ENCODE peak calls at places on chromosomes 5 and 9, in seven cellular contexts. One of them, this sample, is unnamed.

GRCh38 chr9:121574771-121575519 is 75.3 kb upstream of the GGTA1 start:
- DNase-seq in SK-MEL-5: no peak
- DNase-seq in germinal center: no peak
- DNase-seq in OCI-LY7: no peak
- DNase-seq in LHCN-M2: no peak
- DNase-seq in left colon: no peak
- DNase-seq in tibial artery: no peak
- DNase-seq in this sample: no peak

GRCh38 chr5:164518741-164519080 is 1013.3 kb downstream of the MAT2B start:
- DNase-seq in germinal center: no peak
- DNase-seq in tibial artery: no peak
- DNase-seq in SK-MEL-5: no peak
- DNase-seq in left colon: no peak
- DNase-seq in OCI-LY7: no peak
- DNase-seq in LHCN-M2: no peak
- DNase-seq in this sample: no peak

GRCh38 chr9:126499911-126500599 is 113.7 kb upstream of the LMX1B start:
- DNase-seq in SK-MEL-5: no peak
- DNase-seq in tibial artery: no peak
- DNase-seq in left colon: no peak
- DNase-seq in LHCN-M2: no peak
- DNase-seq in OCI-LY7: no peak
- DNase-seq in germinal center: no peak
- DNase-seq in this sample: no peak

GRCh38 chr5:111296570-111296969 is 72.4 kb downstream of the CAMK4 start:
- DNase-seq in OCI-LY7: no peak
- DNase-seq in LHCN-M2: no peak
- DNase-seq in SK-MEL-5: no peak
- DNase-seq in left colon: no peak
- DNase-seq in germinal center: no peak
- DNase-seq in tibial artery: no peak
- DNase-seq in this sample: no peak

GRCh38 chr9:76419782-76420380 is 25.7 kb upstream of the RFK start:
- DNase-seq in germinal center: peak; percentile 20
- DNase-seq in OCI-LY7: peak; percentile 60
- DNase-seq in left colon: no peak
- DNase-seq in SK-MEL-5: peak; percentile 72
- DNase-seq in tibial artery: no peak
- DNase-seq in LHCN-M2: no peak
- DNase-seq in this sample: peak; percentile 32

GRCh38 chr5:168976311-168976893 is 324.5 kb downstream of the SLIT3 start:
- DNase-seq in germinal center: no peak
- DNase-seq in left colon: no peak
- DNase-seq in tibial artery: no peak
- DNase-seq in SK-MEL-5: no peak
- DNase-seq in OCI-LY7: no peak
- DNase-seq in LHCN-M2: no peak
- DNase-seq in this sample: no peak

GRCh38 chr9:16352791-16353401 is 517.6 kb downstream of the BNC2 start:
- DNase-seq in germinal center: no peak
- DNase-seq in LHCN-M2: peak; percentile 13
- DNase-seq in tibial artery: peak; percentile 3
- DNase-seq in left colon: no peak
- DNase-seq in SK-MEL-5: no peak
- DNase-seq in OCI-LY7: no peak
- DNase-seq in this sample: peak; percentile 89

GRCh38 chr9:72156586-72156985 is 7.3 kb downstream of the GDA start:
- DNase-seq in left colon: no peak
- DNase-seq in germinal center: no peak
- DNase-seq in SK-MEL-5: no peak
- DNase-seq in LHCN-M2: no peak
- DNase-seq in tibial artery: no peak
- DNase-seq in OCI-LY7: no peak
- DNase-seq in this sample: no peak

GRCh38 chr9:92723299-92723625 is 41.4 kb downstream of the BICD2 start:
- DNase-seq in LHCN-M2: no peak
- DNase-seq in SK-MEL-5: peak; percentile 72
- DNase-seq in OCI-LY7: no peak
- DNase-seq in germinal center: no peak
- DNase-seq in left colon: no peak
- DNase-seq in tibial artery: no peak
- DNase-seq in this sample: peak; percentile 48

GRCh38 chr5:543351-543750 is 19.1 kb upstream of the SLC9A3 start:
- DNase-seq in left colon: no peak
- DNase-seq in OCI-LY7: no peak
- DNase-seq in LHCN-M2: no peak
- DNase-seq in SK-MEL-5: no peak
- DNase-seq in tibial artery: no peak
- DNase-seq in germinal center: no peak
- DNase-seq in this sample: no peak

GRCh38 chr5:14327624-14328023 is 184.5 kb downstream of the TRIO start:
- DNase-seq in left colon: no peak
- DNase-seq in OCI-LY7: no peak
- DNase-seq in LHCN-M2: no peak
- DNase-seq in germinal center: no peak
- DNase-seq in tibial artery: no peak
- DNase-seq in SK-MEL-5: no peak
- DNase-seq in this sample: no peak

GRCh38 chr9:134554750-134555655 is 86.6 kb upstream of the COL5A1 start:
- DNase-seq in left colon: no peak
- DNase-seq in tibial artery: no peak
- DNase-seq in germinal center: no peak
- DNase-seq in LHCN-M2: peak; percentile 92
- DNase-seq in SK-MEL-5: no peak
- DNase-seq in OCI-LY7: no peak
- DNase-seq in this sample: no peak

GRCh38 chr5:59559847-59560246 is 333.7 kb downstream of the PDE4D start:
- DNase-seq in tibial artery: no peak
- DNase-seq in OCI-LY7: no peak
- DNase-seq in SK-MEL-5: peak; percentile 17
- DNase-seq in LHCN-M2: no peak
- DNase-seq in left colon: no peak
- DNase-seq in germinal center: no peak
- DNase-seq in this sample: no peak

GRCh38 chr5:64074533-64074932 is 91.1 kb upstream of the RNF180 start:
- DNase-seq in OCI-LY7: peak; percentile 26
- DNase-seq in LHCN-M2: peak; percentile 39
- DNase-seq in left colon: no peak
- DNase-seq in germinal center: peak; percentile 14
- DNase-seq in SK-MEL-5: peak; percentile 67
- DNase-seq in tibial artery: no peak
- DNase-seq in this sample: peak; percentile 12

GRCh38 chr9:72808446-72808768 is 144.4 kb downstream of the ALDH1A1 start:
- DNase-seq in germinal center: no peak
- DNase-seq in LHCN-M2: no peak
- DNase-seq in OCI-LY7: no peak
- DNase-seq in left colon: no peak
- DNase-seq in SK-MEL-5: no peak
- DNase-seq in tibial artery: no peak
- DNase-seq in this sample: no peak

GRCh38 chr9:73683862-73684591 is 532.4 kb downstream of the ANXA1 start:
- DNase-seq in tibial artery: no peak
- DNase-seq in germinal center: no peak
- DNase-seq in left colon: no peak
- DNase-seq in SK-MEL-5: peak; percentile 74
- DNase-seq in OCI-LY7: peak; percentile 35
- DNase-seq in LHCN-M2: peak; percentile 19
- DNase-seq in this sample: peak; percentile 72

GRCh38 chr5:112762113-112762810 is 24.6 kb downstream of the APC start:
- DNase-seq in left colon: no peak
- DNase-seq in tibial artery: no peak
- DNase-seq in SK-MEL-5: no peak
- DNase-seq in germinal center: no peak
- DNase-seq in LHCN-M2: peak; percentile 82
- DNase-seq in OCI-LY7: no peak
- DNase-seq in this sample: peak; percentile 70

GRCh38 chr5:82991678-82992323 is 85.4 kb downstream of the TMEM167A start:
- DNase-seq in left colon: no peak
- DNase-seq in germinal center: no peak
- DNase-seq in SK-MEL-5: no peak
- DNase-seq in LHCN-M2: peak; percentile 23
- DNase-seq in tibial artery: no peak
- DNase-seq in OCI-LY7: no peak
- DNase-seq in this sample: peak; percentile 57

GRCh38 chr5:54655266-54655665 is 137.7 kb downstream of the SNX18 start:
- DNase-seq in OCI-LY7: no peak
- DNase-seq in tibial artery: no peak
- DNase-seq in germinal center: no peak
- DNase-seq in SK-MEL-5: no peak
- DNase-seq in LHCN-M2: no peak
- DNase-seq in left colon: no peak
- DNase-seq in this sample: no peak

GRCh38 chr9:20693068-20693467 is 9.0 kb downstream of the FOCAD start:
- DNase-seq in SK-MEL-5: no peak
- DNase-seq in germinal center: no peak
- DNase-seq in tibial artery: no peak
- DNase-seq in OCI-LY7: no peak
- DNase-seq in left colon: no peak
- DNase-seq in LHCN-M2: no peak
- DNase-seq in this sample: no peak

GRCh38 chr9:77163889-77164288 is 13.4 kb upstream of the VPS13A start:
- DNase-seq in SK-MEL-5: no peak
- DNase-seq in germinal center: no peak
- DNase-seq in left colon: no peak
- DNase-seq in tibial artery: no peak
- DNase-seq in LHCN-M2: no peak
- DNase-seq in OCI-LY7: no peak
- DNase-seq in this sample: peak; percentile 74

GRCh38 chr5:55445817-55446216 is 88.9 kb downstream of the PLPP1 start:
- DNase-seq in tibial artery: no peak
- DNase-seq in LHCN-M2: peak; percentile 11
- DNase-seq in SK-MEL-5: no peak
- DNase-seq in OCI-LY7: no peak
- DNase-seq in left colon: no peak
- DNase-seq in germinal center: no peak
- DNase-seq in this sample: no peak

GRCh38 chr5:53403291-53403690 is 77.1 kb upstream of the FST start:
- DNase-seq in SK-MEL-5: no peak
- DNase-seq in germinal center: no peak
- DNase-seq in tibial artery: no peak
- DNase-seq in OCI-LY7: no peak
- DNase-seq in left colon: no peak
- DNase-seq in LHCN-M2: peak; percentile 54
- DNase-seq in this sample: no peak

GRCh38 chr9:6271508-6272228 is 56.1 kb downstream of the IL33 start:
- DNase-seq in germinal center: no peak
- DNase-seq in SK-MEL-5: no peak
- DNase-seq in LHCN-M2: no peak
- DNase-seq in OCI-LY7: no peak
- DNase-seq in left colon: no peak
- DNase-seq in tibial artery: no peak
- DNase-seq in this sample: no peak

GRCh38 chr5:54743997-54744788 is 226.6 kb downstream of the SNX18 start:
- DNase-seq in tibial artery: no peak
- DNase-seq in LHCN-M2: peak; percentile 95
- DNase-seq in OCI-LY7: peak; percentile 50
- DNase-seq in SK-MEL-5: peak; percentile 38
- DNase-seq in germinal center: no peak
- DNase-seq in left colon: peak; percentile 35
- DNase-seq in this sample: peak; percentile 99

GRCh38 chr5:98581416-98581999 is 192.0 kb upstream of the RGMB start:
- DNase-seq in OCI-LY7: no peak
- DNase-seq in germinal center: no peak
- DNase-seq in SK-MEL-5: no peak
- DNase-seq in left colon: no peak
- DNase-seq in tibial artery: no peak
- DNase-seq in LHCN-M2: no peak
- DNase-seq in this sample: peak; percentile 45

GRCh38 chr9:68619056-68619455 is 78.4 kb upstream of the TMEM252 start:
- DNase-seq in LHCN-M2: no peak
- DNase-seq in left colon: no peak
- DNase-seq in tibial artery: no peak
- DNase-seq in OCI-LY7: no peak
- DNase-seq in SK-MEL-5: no peak
- DNase-seq in germinal center: no peak
- DNase-seq in this sample: no peak

GRCh38 chr5:123075521-123076163 is 13.4 kb upstream of the PRDM6 start:
- DNase-seq in tibial artery: no peak
- DNase-seq in germinal center: no peak
- DNase-seq in OCI-LY7: no peak
- DNase-seq in LHCN-M2: no peak
- DNase-seq in SK-MEL-5: no peak
- DNase-seq in left colon: no peak
- DNase-seq in this sample: no peak

GRCh38 chr9:131484051-131484445 is 18.7 kb upstream of the POMT1 start:
- DNase-seq in germinal center: no peak
- DNase-seq in SK-MEL-5: no peak
- DNase-seq in OCI-LY7: no peak
- DNase-seq in tibial artery: no peak
- DNase-seq in LHCN-M2: no peak
- DNase-seq in left colon: no peak
- DNase-seq in this sample: no peak

GRCh38 chr9:31166516-31166915 is 1217.9 kb upstream of the ACO1 start:
- DNase-seq in left colon: no peak
- DNase-seq in germinal center: no peak
- DNase-seq in tibial artery: no peak
- DNase-seq in SK-MEL-5: no peak
- DNase-seq in LHCN-M2: no peak
- DNase-seq in OCI-LY7: no peak
- DNase-seq in this sample: no peak

GRCh38 chr9:134662143-134662876 is 20.7 kb downstream of the COL5A1 start:
- DNase-seq in left colon: peak; percentile 68
- DNase-seq in SK-MEL-5: no peak
- DNase-seq in LHCN-M2: peak; percentile 88
- DNase-seq in tibial artery: peak; percentile 77
- DNase-seq in OCI-LY7: no peak
- DNase-seq in germinal center: no peak
- DNase-seq in this sample: peak; percentile 83